ENCODE peak calls at places on chromosome 1, in four cellular contexts. H is activated CD4-positive, alpha-beta T cell treated with anti-CD3 and anti-CD28 coated beads, Interleukin-2, amount 50 U/mL, for 4 hours; X is T1000; G is astrocyte of the spinal cord. S is an unnamed sample.

GRCh38 chr1:207959141-207959825 is 48.4 kb upstream of the CD34 start:
- DNase-seq in H (no peak), G (peak; percentile 33), X (no peak), S (no peak)

GRCh38 chr1:205435904-205436573 is 14.2 kb upstream of the LEMD1 start:
- DNase-seq in G (no peak), X (no peak), H (no peak), S (no peak)

GRCh38 chr1:196690582-196690981 is 38.7 kb downstream of the CFH start:
- DNase-seq in X (no peak), G (no peak), H (no peak), S (no peak)

GRCh38 chr1:42399315-42400100 is 18.9 kb downstream of the RIMKLA start:
- DNase-seq in G (no peak), H (no peak), X (no peak), S (no peak)

GRCh38 chr1:65694126-65694525 is 98.6 kb upstream of the PDE4B start:
- DNase-seq in G (no peak), X (no peak), H (no peak), S (no peak)

GRCh38 chr1:206651958-206652890 is 16.9 kb downstream of the DYRK3 start:
- DNase-seq in X (no peak), G (no peak), H (no peak), S (no peak)

GRCh38 chr1:106681939-106682522 is 374.4 kb upstream of the PRMT6 start:
- DNase-seq in X (no peak), H (no peak), G (no peak), S (no peak)

GRCh38 chr1:209038316-209038715 is 545.2 kb upstream of the CAMK1G start:
- DNase-seq in G (no peak), X (no peak), H (no peak), S (no peak)

GRCh38 chr1:16980473-16981268 is at the start of gene MFAP2:
- DNase-seq in H (no peak), X (no peak), G (peak; percentile 37), S (no peak)

GRCh38 chr1:11806307-11806936 is 431 bp downstream of the CLCN6 start:
- DNase-seq in X (no peak), H (no peak), G (no peak), S (no peak)

GRCh38 chr1:50667272-50667671 is 244.0 kb upstream of the DMRTA2 start:
- DNase-seq in H (no peak), G (peak; percentile 19), X (no peak), S (no peak)

GRCh38 chr1:234584926-234585325 is 25.1 kb downstream of the IRF2BP2 start:
- DNase-seq in G (peak; percentile 64), H (no peak), X (no peak), S (no peak)

GRCh38 chr1:55402676-55403464 is 187.7 kb upstream of the USP24 start:
- DNase-seq in H (no peak), G (peak; percentile 53), X (no peak), S (no peak)

GRCh38 chr1:159977364-159978106 is 23.5 kb upstream of the SLAMF9 start:
- DNase-seq in X (no peak), G (no peak), H (no peak), S (no peak)

S was measured in PC-9.